ENCODE peak calls at places on chromosomes 13 and 19, in six cellular contexts. O is heart right ventricle, F is astrocyte of the cerebellum, V is AG10803, P is tibial nerve, X is lower lobe of right lung. S is an unnamed sample.

GRCh38 chr13:75621147-75621546 is 15.0 kb upstream of the LMO7 start:
- DNase-seq in P (no peak), V (peak; percentile 91), O (no peak), X (no peak), F (no peak), S (no peak)

GRCh38 chr13:113730145-113730750 is 28.8 kb upstream of the TMEM255B start:
- DNase-seq in P (no peak), F (no peak), V (no peak), O (no peak), X (peak; percentile 34), S (no peak)

GRCh38 chr13:102846261-102847015 is 606 bp downstream of the ERCC5 start:
- DNase-seq in V (peak; percentile 29), X (peak; percentile 67), O (peak; percentile 15), F (no peak), P (no peak), S (no peak)

GRCh38 chr13:41332829-41333228 is 21.8 kb downstream of the NAA16 start:
- DNase-seq in F (no peak), O (no peak), V (no peak), P (no peak), X (no peak), S (no peak)

GRCh38 chr19:46813570-46814358 is 25.4 kb upstream of the SLC1A5 start:
- DNase-seq in O (peak; percentile 65), X (peak; percentile 88), P (peak; percentile 83), F (no peak), V (peak; percentile 46), S (no peak)

GRCh38 chr13:89748716-89749115 is 1598.8 kb upstream of the MIR17HG start:
- DNase-seq in P (no peak), V (no peak), F (peak; percentile 53), O (no peak), X (no peak), S (no peak)

GRCh38 chr13:36815069-36815468 is 4.0 kb upstream of the RFXAP start:
- DNase-seq in X (no peak), P (no peak), V (no peak), O (no peak), F (no peak), S (no peak)

GRCh38 chr13:78762825-78763224 is 103.9 kb upstream of the OBI1 start:
- DNase-seq in V (no peak), O (no peak), X (no peak), F (no peak), P (no peak), S (no peak)

GRCh38 chr19:1069009-1069779 is 2.2 kb downstream of the ARHGAP45 start:
- DNase-seq in X (peak; percentile 94), F (no peak), O (peak; percentile 50), V (no peak), P (no peak), S (no peak)

GRCh38 chr19:3740431-3740830 is 21.1 kb downstream of the APBA3 start:
- DNase-seq in X (no peak), O (no peak), F (no peak), P (no peak), V (no peak), S (no peak)

GRCh38 chr13:22748866-22749586 is 431.8 kb upstream of the SGCG start:
- DNase-seq in O (no peak), F (no peak), V (no peak), X (no peak), P (no peak), S (no peak)

GRCh38 chr19:51372649-51373504 is at the start of gene NKG7:
- DNase-seq in P (no peak), F (no peak), X (no peak), O (no peak), V (no peak), S (no peak)

GRCh38 chr13:71578048-71578447 is 289.0 kb downstream of the DACH1 start:
- DNase-seq in X (no peak), O (no peak), F (no peak), V (no peak), P (no peak), S (no peak)

GRCh38 chr13:19605161-19605955 is 28.1 kb upstream of the MPHOSPH8 start:
- DNase-seq in P (no peak), O (no peak), F (peak; percentile 19), V (peak; percentile 48), X (no peak), S (no peak)

GRCh38 chr19:29042450-29042849 is 170.5 kb downstream of the UQCRFS1 start:
- DNase-seq in V (no peak), O (no peak), F (no peak), X (no peak), P (no peak), S (no peak)

GRCh38 chr13:104645786-104646185 is 1579.6 kb upstream of the SLC10A2 start:
- DNase-seq in X (no peak), F (no peak), P (no peak), V (no peak), O (no peak), S (no peak)

GRCh38 chr19:9407827-9408226 is 27.5 kb downstream of the ZNF266 start:
- DNase-seq in V (no peak), X (no peak), O (no peak), P (no peak), F (no peak), S (no peak)

GRCh38 chr13:94267581-94267980 is 211.9 kb downstream of the DCT start:
- DNase-seq in F (no peak), V (no peak), X (no peak), P (no peak), O (no peak), S (no peak)

GRCh38 chr13:114099918-114100445 is 32.4 kb downstream of the RASA3 start:
- DNase-seq in F (no peak), V (no peak), P (peak; percentile 15), X (peak; percentile 44), O (no peak), S (no peak)

GRCh38 chr19:33271246-33272021 is 30.9 kb downstream of the CEBPA start:
- DNase-seq in O (no peak), X (no peak), F (no peak), P (no peak), V (no peak), S (no peak)

GRCh38 chr19:7788178-7788932 is 25.3 kb downstream of the CLEC4M start:
- DNase-seq in P (no peak), V (no peak), X (no peak), F (no peak), O (no peak), S (no peak)

GRCh38 chr19:3285647-3286176 is 61.3 kb downstream of the CELF5 start:
- DNase-seq in X (no peak), O (no peak), F (no peak), P (no peak), V (no peak), S (no peak)

GRCh38 chr19:19261350-19262189 is 11.5 kb downstream of the TM6SF2 start:
- DNase-seq in X (no peak), F (no peak), O (no peak), V (no peak), P (no peak), S (no peak)

GRCh38 chr19:41298327-41298964 is 11.5 kb upstream of the CCDC97 start:
- DNase-seq in X (peak; percentile 91), V (peak; percentile 93), O (peak; percentile 88), F (peak; percentile 82), P (peak; percentile 46), S (peak; percentile 37)

GRCh38 chr13:37608750-37609339 is 10.3 kb upstream of the POSTN start:
- DNase-seq in O (no peak), V (no peak), P (no peak), X (no peak), F (no peak), S (no peak)

GRCh38 chr13:110907951-110908898 is 6.6 kb downstream of the ANKRD10 start:
- DNase-seq in X (no peak), F (no peak), P (no peak), O (no peak), V (peak; percentile 26), S (no peak)

GRCh38 chr13:46962286-46962941 is 65.6 kb upstream of the HTR2A start:
- DNase-seq in P (no peak), O (no peak), V (peak; percentile 42), X (no peak), F (no peak), S (no peak)
- TF ChIP-seq CTCF in P (no peak), O (peak; percentile 12), V (peak; percentile 43), X (peak; percentile 14), F (peak; percentile 39), S (peak; percentile 40)

DNA sequence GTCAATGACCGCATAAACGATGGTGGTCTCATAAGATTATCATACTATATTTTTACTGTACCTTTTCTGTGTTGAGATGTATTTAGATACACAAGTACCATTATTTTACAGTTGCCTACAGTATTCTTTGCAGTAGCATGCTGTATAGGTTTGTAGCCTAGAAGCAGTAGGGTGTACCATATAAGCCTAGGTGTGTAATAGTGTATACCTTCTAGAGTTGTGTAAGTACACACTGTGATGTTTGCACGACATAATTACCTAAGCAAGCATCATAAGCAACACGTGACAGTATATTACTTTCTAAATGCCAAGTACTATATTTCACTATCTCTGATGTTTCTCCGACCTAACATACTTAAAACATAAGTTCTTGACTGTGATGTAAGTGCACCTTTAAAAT is 2.7 kb downstream of the LPAR6 start:
- DNase-seq in P (no peak), F (no peak), X (no peak), V (no peak), O (no peak), S (no peak)
- H3K4me3 ChIP-seq in P (peak overlapping the region; percentile 55), F (peak overlapping the region; percentile 14), X (peak overlapping the region; percentile 59), V (peak overlapping the region; percentile 6), O (peak overlapping the region; percentile 67), S (peak overlapping the region; percentile 70)

GRCh38 chr19:44992336-44993163 is 8.7 kb upstream of the RELB start:
- DNase-seq in F (no peak), P (no peak), X (no peak), V (no peak), O (no peak), S (no peak)

GRCh38 chr19:44990459-44990858 is 10.8 kb upstream of the RELB start:
- DNase-seq in P (no peak), V (no peak), F (no peak), O (no peak), X (no peak), S (no peak)

GRCh38 chr19:44993526-44993925 is 7.7 kb upstream of the RELB start:
- DNase-seq in V (no peak), O (no peak), X (no peak), F (no peak), P (no peak), S (no peak)

GRCh38 chr19:44988896-44989563 is 12.2 kb upstream of the RELB start:
- DNase-seq in V (peak; percentile 59), F (peak; percentile 44), P (peak; percentile 24), X (peak; percentile 72), O (peak; percentile 60), S (peak; percentile 29)

GRCh38 chr19:44990966-44991365 is 10.3 kb upstream of the RELB start:
- DNase-seq in V (no peak), F (no peak), P (no peak), X (no peak), O (no peak), S (no peak)
- TF ChIP-seq CTCF in V (no peak), F (no peak), P (no peak), X (no peak), O (no peak), S (no peak)

GRCh38 chr19:4815426-4816387 is 15.8 kb downstream of the TICAM1 start:
- DNase-seq in O (peak; percentile 94), V (peak; percentile 91), X (peak; percentile 89), F (peak; percentile 82), P (peak; percentile 74), S (peak; percentile 90)
- H3K4me3 ChIP-seq in O (peak overlapping the region; percentile 20), V (no peak overlapping the region), X (peak overlapping the region; percentile 41), F (no peak overlapping the region), P (no peak overlapping the region), S (no peak overlapping the region)

GRCh38 chr19:38218204-38218603 is 5.8 kb downstream of the DPF1 start:
- DNase-seq in X (no peak), P (no peak), O (no peak), F (no peak), V (no peak), S (no peak)
- TF ChIP-seq CTCF in X (no peak), P (no peak), O (no peak), F (no peak), V (no peak), S (no peak)

S was measured in HFF-Myc.